ENCODE peak calls at places on chromosomes 4 and X, in four cellular contexts. U is activated CD4-positive, alpha-beta T cell treated with anti-CD3 and anti-CD28 coated beads for 48 hours; C is Right ventricle myocardium superior; K is cardiac muscle cell. X is an unnamed sample.
A peak's percentile ranks its signal among the peaks of the same experiment; 100 is the strongest.

GRCh38 chr4:166499820-166500219 is 626.8 kb downstream of the TLL1 start:
- DNase-seq in U (no peak), C (no peak), K (no peak), X (no peak)

GRCh38 chrX:132480581-132481203 is 8.1 kb downstream of the MBNL3 start:
- DNase-seq in U (peak; percentile 38), C (no peak), K (peak; percentile 22), X (no peak)

GRCh38 chr4:37966044-37966443 is 5.8 kb downstream of the PTTG2 start:
- DNase-seq in K (no peak), U (no peak), C (no peak), X (no peak)

GRCh38 chr4:18593297-18594002 is 571.9 kb upstream of the LCORL start:
- DNase-seq in C (no peak), K (peak; percentile 76), U (peak; percentile 54), X (peak; percentile 69)

GRCh38 chr4:13546855-13547562 is 2.7 kb upstream of the NKX3-2 start:
- DNase-seq in K (no peak), C (no peak), U (no peak), X (no peak)

GRCh38 chr4:80115368-80116181 is 42.5 kb upstream of the ANTXR2 start:
- DNase-seq in C (no peak), K (peak; percentile 5), U (no peak), X (no peak)

GRCh38 chr4:26784207-26784606 is 76.4 kb upstream of the STIM2 start:
- DNase-seq in U (no peak), C (no peak), K (no peak), X (no peak)

GRCh38 chr4:26023191-26023972 is 109.4 kb downstream of the SMIM20 start:
- DNase-seq in C (no peak), K (no peak), U (no peak), X (no peak)

GRCh38 chrX:20712811-20713210 is 446.1 kb upstream of the RPS6KA3 start:
- DNase-seq in U (no peak), C (no peak), K (no peak), X (no peak)

GRCh38 chrX:101252634-101253033 is 33.0 kb downstream of the DRP2 start:
- DNase-seq in C (no peak), K (no peak), U (no peak), X (no peak)

GRCh38 chr4:52665592-52665991 is 6.5 kb upstream of the USP46 start:
- DNase-seq in U (no peak), K (no peak), C (no peak), X (no peak)

GRCh38 chrX:115549008-115549407 is 12.0 kb upstream of the PLS3 start:
- DNase-seq in K (no peak), C (no peak), U (no peak), X (no peak)

GRCh38 chrX:77009691-77010090 is 437.5 kb upstream of the FGF16 start:
- DNase-seq in U (no peak), C (no peak), K (no peak), X (no peak)

GRCh38 chr4:26397086-26397485 is 76.3 kb downstream of the RBPJ start:
- DNase-seq in K (no peak), U (no peak), C (no peak), X (no peak)

GRCh38 chr4:21769404-21770147 is 179.0 kb downstream of the KCNIP4 start:
- DNase-seq in U (no peak), K (no peak), C (no peak), X (no peak)

GRCh38 chr4:87081826-87082225 is 138.6 kb downstream of the KLHL8 start:
- DNase-seq in C (no peak), U (no peak), K (no peak), X (no peak)

GRCh38 chr4:2938906-2939305 is 24.3 kb downstream of the NOP14 start:
- DNase-seq in U (no peak), K (no peak), C (no peak), X (no peak)

X was measured in HEK293T.